ENCODE peak calls at places on chromosomes 5 and 9, in eight cellular contexts. B is body of pancreas; F is aorta; W is uterus; J is brain microvascular endothelial cell; Z is coronary artery; U is CD8-positive, alpha-beta memory T cell; P is psoas muscle. X is an unnamed sample.

GRCh38 chr5:72653586-72653985 is 146.4 kb upstream of the ZNF366 start:
- DNase-seq in B (no peak), F (no peak), W (no peak), J (no peak), Z (no peak), U (no peak), P (no peak), X (peak; percentile 50)

GRCh38 chr5:112634796-112635195 is 102.9 kb upstream of the APC start:
- DNase-seq in B (no peak), F (no peak), W (no peak), J (no peak), Z (no peak), U (no peak), P (no peak), X (no peak)

GRCh38 chr9:135447126-135447525 is 32.5 kb upstream of the PPP1R26 start:
- DNase-seq in B (no peak), F (peak; percentile 61), W (no peak), J (no peak), Z (no peak), U (no peak), P (no peak), X (no peak)

GRCh38 chr9:133103987-133104505 is 17.0 kb downstream of the RALGDS start:
- DNase-seq in B (peak; percentile 8), F (peak; percentile 69), W (peak; percentile 14), J (no peak), Z (peak; percentile 72), U (peak; percentile 38), P (no peak), X (no peak)

GRCh38 chr9:72883867-72884266 is 69.0 kb downstream of the ALDH1A1 start:
- DNase-seq in B (no peak), F (no peak), W (no peak), J (no peak), Z (no peak), U (no peak), P (no peak), X (no peak)

GRCh38 chr9:2838356-2838983 is 5.4 kb downstream of the PUM3 start:
- DNase-seq in B (no peak), F (no peak), W (no peak), J (no peak), Z (no peak), U (no peak), P (no peak), X (no peak)

GRCh38 chr5:41736641-41737040 is 133.6 kb downstream of the OXCT1 start:
- DNase-seq in B (no peak), F (no peak), W (no peak), J (peak; percentile 25), Z (no peak), U (no peak), P (no peak), X (no peak)

GRCh38 chr5:169599451-169599850 is 15.9 kb downstream of the SPDL1 start:
- DNase-seq in B (no peak), F (no peak), W (no peak), J (peak; percentile 14), Z (no peak), U (no peak), P (no peak), X (no peak)

GRCh38 chr5:79956173-79956670 is 34.8 kb downstream of the MTX3 start:
- DNase-seq in B (no peak), F (no peak), W (no peak), J (peak; percentile 33), Z (no peak), U (no peak), P (no peak), X (peak; percentile 79)

GRCh38 chr5:35687961-35688360 is 70.3 kb downstream of the SPEF2 start:
- DNase-seq in B (no peak), F (no peak), W (no peak), J (no peak), Z (no peak), U (no peak), P (no peak), X (no peak)

GRCh38 chr9:5428794-5429528 is 8.8 kb downstream of the PLGRKT start:
- DNase-seq in B (no peak), F (no peak), W (no peak), J (no peak), Z (no peak), U (no peak), P (no peak), X (peak; percentile 50)

DNA sequence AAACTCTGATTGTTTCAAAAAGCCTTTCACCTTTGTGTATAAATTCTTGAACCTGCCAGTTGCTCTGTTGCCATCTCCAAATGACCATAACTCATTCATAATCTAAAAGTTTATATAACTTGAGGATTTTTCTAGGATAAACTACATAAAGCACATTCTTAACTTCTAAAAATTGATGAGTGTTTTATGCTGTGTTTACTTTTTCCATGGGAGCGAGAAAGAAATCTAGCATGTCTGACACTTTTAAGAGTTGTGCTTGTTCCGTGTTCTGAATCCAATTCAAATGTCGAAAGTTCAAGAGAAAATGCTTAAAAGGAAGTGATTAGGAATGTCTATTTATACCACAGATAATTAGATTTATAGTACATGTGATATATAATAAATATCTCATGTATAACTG is 154.4 kb downstream of the DEPDC1B start:
- DNase-seq in B (no peak), F (no peak), W (no peak), J (no peak), Z (no peak), U (no peak), P (no peak), X (no peak)
- H3K27ac ChIP-seq in B (no peak overlapping the region), F (no peak overlapping the region), W (no peak overlapping the region), J (no peak overlapping the region), Z (no peak overlapping the region), U (no peak overlapping the region), P (no peak overlapping the region), X (no peak overlapping the region)

GRCh38 chr5:98902733-98903132 is 26.1 kb downstream of the CHD1 start:
- DNase-seq in B (no peak), F (no peak), W (no peak), J (no peak), Z (no peak), U (no peak), P (no peak), X (no peak)
- H3K4me3 ChIP-seq in B (no peak overlapping the region), F (no peak overlapping the region), W (no peak overlapping the region), J (no peak overlapping the region), Z (no peak overlapping the region), U (no peak overlapping the region), P (no peak overlapping the region), X (no peak overlapping the region)

DNA sequence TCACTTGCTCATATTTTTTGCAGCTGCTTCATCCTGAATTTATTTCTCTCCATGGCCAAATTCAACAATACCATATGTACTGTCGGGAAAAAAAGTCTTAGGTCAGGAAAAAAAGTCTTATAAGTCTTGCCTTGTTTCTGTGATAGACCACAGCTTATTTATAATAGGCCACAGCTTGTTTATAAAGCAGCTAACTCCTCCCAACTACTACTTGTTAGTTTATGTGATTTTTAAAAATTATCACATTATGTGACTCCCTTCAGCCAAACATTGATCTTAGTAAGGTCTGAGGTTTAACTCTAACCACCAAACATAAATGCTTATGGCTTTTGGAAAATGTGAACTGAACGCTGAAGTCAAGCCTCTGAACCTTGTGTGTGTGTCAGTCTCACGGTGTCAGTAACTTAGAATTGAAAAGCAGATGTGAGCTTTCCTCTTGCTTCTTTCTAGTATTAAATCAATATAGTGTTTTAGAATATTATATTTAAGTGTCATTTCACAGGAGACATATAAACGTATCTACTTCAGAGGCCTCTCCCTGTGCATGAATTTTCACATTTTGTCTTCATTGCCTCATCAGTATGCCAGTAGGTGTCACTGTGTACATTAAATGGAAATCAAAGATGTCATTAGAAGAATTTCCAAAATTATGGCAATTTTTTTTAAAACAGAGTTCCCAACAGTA is 51.3 kb downstream of the SNX24 start:
- DNase-seq in B (no peak), F (no peak), W (no peak), J (peak; percentile 18), Z (no peak), U (no peak), P (no peak), X (no peak)
- H3K27ac ChIP-seq in B (no peak overlapping the region), F (no peak overlapping the region), W (no peak overlapping the region), J (no peak overlapping the region), Z (no peak overlapping the region), U (no peak overlapping the region), P (no peak overlapping the region), X (no peak overlapping the region)

DNA sequence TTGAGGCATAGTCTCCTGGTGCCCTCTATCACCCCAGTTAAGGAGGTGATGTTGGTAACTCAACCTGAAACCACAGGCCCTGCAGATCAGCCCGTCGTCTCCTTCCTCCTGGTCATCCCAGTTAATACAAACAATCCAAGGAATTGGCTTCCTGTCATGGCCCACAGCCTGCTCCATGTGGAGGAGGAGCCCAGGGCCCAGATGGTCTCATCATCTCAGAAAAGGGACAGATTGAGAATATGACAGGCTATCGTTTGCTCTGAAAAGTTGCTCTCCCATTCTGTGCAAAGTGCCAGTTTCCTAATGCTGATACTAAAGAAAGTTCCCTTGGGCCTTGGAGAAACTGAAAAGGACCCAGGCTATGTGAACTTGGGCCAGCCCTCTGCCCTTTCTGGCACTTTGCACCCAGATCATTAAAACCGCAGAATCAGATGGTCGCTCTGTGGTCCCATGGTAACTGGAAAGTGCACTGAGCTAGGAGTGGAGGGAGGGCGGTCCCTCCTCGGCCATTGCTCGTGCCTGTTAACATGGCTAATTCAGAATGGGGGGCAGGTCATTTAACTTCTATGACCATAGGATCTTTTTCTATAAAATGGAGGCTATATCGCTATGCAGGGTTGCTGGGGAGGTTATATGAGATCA is 685 bp upstream of the SPAAR start:
- DNase-seq in B (no peak), F (no peak), W (peak; percentile 56), J (no peak), Z (peak; percentile 73), U (no peak), P (peak; percentile 48), X (peak; percentile 53)
- H3K4me3 ChIP-seq in B (no peak overlapping the region), F (no peak overlapping the region), W (no peak overlapping the region), J (no peak overlapping the region), Z (peak overlapping the region; percentile 73), U (peak overlapping the region; percentile 4), P (peak overlapping the region; percentile 49), X (no peak overlapping the region)